ENCODE peak calls at places on chromosome 11, in five cellular contexts. R is HepG2, E is SK-N-SH, K is GM12878, M is IMR-90. D is an unnamed sample.

GRCh38 chr11:108973402-108974119 is 308.7 kb downstream of the DDX10 start:
- DNase-seq in K (no peak), R (no peak), M (peak; percentile 81), E (no peak), D (no peak)

GRCh38 chr11:15471028-15471708 is 356.4 kb downstream of the INSC start:
- DNase-seq in M (no peak), K (no peak), E (no peak), R (no peak), D (no peak)

GRCh38 chr11:2806351-2807058 is 79.1 kb downstream of the CDKN1C start:
- DNase-seq in R (no peak), K (no peak), M (no peak), E (no peak), D (no peak)

GRCh38 chr11:19321351-19321750 is 80.6 kb upstream of the E2F8 start:
- DNase-seq in M (no peak), K (no peak), E (no peak), R (no peak), D (no peak)

GRCh38 chr11:13415201-13415600 is 47.8 kb downstream of the BTBD10 start:
- DNase-seq in E (no peak), K (no peak), M (no peak), R (no peak), D (no peak)

GRCh38 chr11:40202569-40202968 is 1256.9 kb downstream of the LRRC4C start:
- DNase-seq in E (peak; percentile 37), R (no peak), K (no peak), M (no peak), D (no peak)

GRCh38 chr11:133597236-133597635 is 64.9 kb upstream of the OPCML start:
- DNase-seq in R (no peak), K (no peak), M (no peak), E (no peak), D (no peak)

GRCh38 chr11:122664188-122664587 is 8.7 kb downstream of the UBASH3B start:
- DNase-seq in R (no peak), E (no peak), K (no peak), M (peak; percentile 57), D (no peak)

GRCh38 chr11:12019337-12019736 is 10.9 kb upstream of the DKK3 start:
- DNase-seq in K (no peak), R (peak; percentile 62), E (no peak), M (peak; percentile 87), D (peak; percentile 30)

GRCh38 chr11:64164392-64165312 is 1.3 kb downstream of the MACROD1 start:
- DNase-seq in R (peak; percentile 13), E (no peak), M (no peak), K (no peak), D (peak; percentile 29)

DNA sequence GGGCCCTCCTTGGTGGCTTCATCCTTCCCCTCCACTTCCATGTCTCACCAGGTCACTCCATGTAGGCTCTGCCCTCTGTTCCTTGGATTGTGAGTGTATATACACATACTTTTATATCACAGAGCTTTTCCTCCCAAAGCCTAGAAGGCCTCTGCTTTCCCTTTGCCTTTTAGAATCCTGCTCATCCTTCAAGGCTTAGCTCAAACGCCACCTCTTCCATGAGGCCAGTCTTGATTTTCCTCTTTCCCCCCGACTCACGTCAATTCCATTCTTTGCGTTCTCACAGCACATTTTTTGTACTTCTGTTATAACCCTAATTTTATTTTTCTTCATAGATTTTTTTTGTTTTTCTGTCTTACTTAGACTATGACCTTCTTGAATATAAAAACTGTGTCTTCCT is 3.8 kb downstream of the ABCG4 start:
- DNase-seq in R (no peak), M (no peak), K (no peak), E (no peak), D (no peak)
- TF ChIP-seq MXI1 in R (no peak), M (no peak), K (no peak), E (no peak), D (no peak)

GRCh38 chr11:43868852-43869567 is 11.6 kb upstream of the ALKBH3 start:
- DNase-seq in E (no peak), K (peak; percentile 84), R (peak; percentile 41), M (peak; percentile 80), D (peak; percentile 36)
- TF ChIP-seq MXI1 in E (no peak), K (peak; percentile 60), R (no peak), M (no peak), D (no peak)

GRCh38 chr11:60924110-60924905 is at the start of gene TMEM132A:
- DNase-seq in K (no peak), R (peak; percentile 37), M (peak; percentile 68), E (peak; percentile 99), D (peak; percentile 85)
- TF ChIP-seq MXI1 in K (no peak), R (no peak), M (peak; percentile 70), E (peak; percentile 75), D (no peak)

DNA sequence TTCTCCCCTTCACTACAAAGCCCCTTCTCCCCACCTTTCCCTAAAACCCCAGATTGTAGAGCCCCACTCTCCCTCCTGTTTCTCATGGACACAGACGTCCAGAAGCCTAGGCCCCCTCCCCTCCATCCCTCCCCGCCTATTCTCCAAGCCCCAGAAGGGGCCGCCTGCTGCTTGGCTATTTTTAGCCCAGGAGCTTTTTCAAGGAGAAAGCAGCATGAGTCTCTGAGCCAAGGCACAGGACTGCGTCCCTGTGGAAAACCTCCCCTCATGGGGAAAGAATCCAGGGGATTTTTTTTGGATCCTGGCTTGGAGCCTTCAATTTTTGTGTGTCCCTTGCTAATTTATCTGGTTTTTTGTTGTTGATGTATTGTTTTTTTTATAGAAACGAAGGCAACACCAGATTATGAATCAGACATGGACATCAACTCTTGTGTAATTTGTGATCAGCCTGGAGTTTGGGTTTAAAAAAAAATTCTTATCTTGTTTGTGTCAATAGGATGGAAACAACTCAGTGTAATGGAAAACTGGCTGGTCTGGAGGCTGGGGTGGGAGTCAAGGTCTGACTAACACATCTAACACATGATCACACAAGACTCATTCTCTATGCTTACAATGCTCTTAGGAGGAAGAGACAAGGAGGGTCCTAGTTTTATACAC is 17.4 kb upstream of the ACCSL start:
- DNase-seq in R (no peak), M (peak; percentile 68), E (no peak), K (no peak), D (no peak)
- TF ChIP-seq MXI1 in R (no peak), M (no peak), E (no peak), K (no peak), D (no peak)

D was measured in K562.